ENCODE peak calls at places on chromosomes 16 and 17, in five cellular contexts. F is tibial artery, J is cardiac muscle cell, S is psoas muscle, M is Peyer's patch. D is an unnamed sample. For H3K27me3, the result is how much of the 10 kb centered on the place peaks cover.

GRCh38 chr16:52446076-52446475 is 100.9 kb downstream of the TOX3 start:
- DNase-seq in F (no peak), J (peak), S (no peak), M (no peak), D (peak)

GRCh38 chr16:11669380-11670146 is 1.3 kb downstream of the SNN start:
- DNase-seq in F (peak), J (no peak), S (peak), M (peak), D (peak)

GRCh38 chr17:37299257-37299985 is 76.4 kb upstream of the C17orf78 start:
- DNase-seq in F (no peak), J (peak), S (no peak), M (no peak), D (peak)

GRCh38 chr17:1002771-1003555 is 6.0 kb downstream of the TIMM22 start:
- DNase-seq in F (no peak), J (peak), S (peak), M (no peak), D (no peak)

GRCh38 chr17:50630524-50631194 is 4.0 kb upstream of the ABCC3 start:
- DNase-seq in F (no peak), J (peak), S (peak), M (peak), D (peak)

GRCh38 chr16:49455181-49455990 is 81.8 kb downstream of the C16orf78 start:
- DNase-seq in F (peak), J (no peak), S (peak), M (no peak), D (no peak)

GRCh38 chr16:53071748-53072301 is 17.0 kb downstream of the CHD9 start:
- DNase-seq in F (peak), J (peak), S (peak), M (peak), D (no peak)

GRCh38 chr17:348692-349425 is 3.7 kb downstream of the RPH3AL start:
- DNase-seq in F (no peak), J (no peak), S (peak), M (no peak), D (no peak)

GRCh38 chr16:84360170-84360569 is 8.2 kb upstream of the ATP2C2 start:
- DNase-seq in F (no peak), J (no peak), S (no peak), M (no peak), D (no peak)

GRCh38 chr17:48645639-48646182 is 19.6 kb upstream of the HOXB9 start:
- DNase-seq in F (no peak), J (no peak), S (no peak), M (no peak), D (no peak)
- H3K27me3 ChIP-seq in F (half or more), J (half or more), S (half or more), M (under half), D (half or more)

GRCh38 chr16:3879887-3880564 is 487 bp downstream of the CREBBP start:
- DNase-seq in F (peak), J (peak), S (peak), M (peak), D (peak)

GRCh38 chr16:3882531-3882930 is 2.0 kb upstream of the CREBBP start:
- DNase-seq in F (no peak), J (no peak), S (no peak), M (no peak), D (no peak)

GRCh38 chr16:3880623-3881498 is at the start of gene CREBBP:
- DNase-seq in F (peak), J (peak), S (peak), M (peak), D (peak)

GRCh38 chr16:3879258-3879886 is 1.1 kb downstream of the CREBBP start:
- DNase-seq in F (peak), J (no peak), S (peak), M (no peak), D (no peak)

DNA sequence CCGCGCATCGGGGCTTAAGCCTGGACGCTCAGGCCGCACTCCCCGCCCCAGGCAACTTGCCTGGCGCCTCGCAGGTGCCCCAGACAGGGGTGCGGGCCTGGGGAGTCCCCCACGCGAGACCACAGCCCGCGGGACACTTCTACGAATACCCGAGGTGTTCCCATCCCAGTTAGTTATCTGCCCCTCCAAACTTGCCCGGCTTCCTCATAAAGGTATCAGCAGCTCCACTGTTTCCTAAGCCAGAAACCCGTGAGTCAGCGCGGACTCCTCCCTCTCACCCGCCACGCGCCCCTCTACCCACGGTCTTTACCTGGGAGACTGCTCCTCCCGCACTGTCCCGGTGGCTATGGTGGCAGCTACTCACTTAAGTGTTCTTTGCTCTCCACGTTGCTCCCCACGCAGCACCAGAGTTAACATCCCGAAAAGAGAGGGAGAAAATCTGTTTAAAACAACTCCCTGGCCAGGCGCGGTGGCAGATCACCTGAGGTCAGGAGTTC is 1.0 kb upstream of the CREBBP start:
- DNase-seq in F (peak), J (no peak), S (no peak), M (no peak), D (no peak)
- H3K4me3 ChIP-seq in F (peak), J (peak), S (peak), M (peak), D (peak)

DNA sequence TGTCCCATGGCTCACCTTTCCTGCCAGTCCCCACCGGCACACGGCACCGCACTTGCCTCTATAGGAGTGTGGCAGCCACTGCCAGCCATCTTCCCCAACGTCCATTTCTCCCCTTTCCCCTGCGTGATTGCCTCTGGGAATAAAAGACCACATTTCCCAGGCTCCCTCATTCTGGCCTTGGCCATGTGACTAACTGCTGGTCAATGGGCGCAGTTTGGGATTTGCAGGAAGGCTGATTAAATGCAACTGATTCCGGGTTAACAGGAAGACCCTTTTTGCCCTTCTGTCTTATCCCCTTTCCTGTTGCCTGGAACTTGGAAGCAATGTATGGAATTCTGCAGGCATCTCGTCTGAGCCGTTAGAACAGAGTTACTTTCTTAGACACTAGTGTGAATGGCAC is 3.0 kb downstream of the BTBD17 start:
- DNase-seq in F (no peak), J (no peak), S (no peak), M (no peak), D (no peak)
- H3K27me3 ChIP-seq in F (half or more), J (half or more), S (half or more), M (under half), D (under half)

GRCh38 chr17:9158545-9159452 is 137.5 kb downstream of the NTN1 start:
- DNase-seq in F (no peak), J (no peak), S (no peak), M (no peak), D (no peak)

GRCh38 chr17:9166678-9167077 is 145.4 kb downstream of the NTN1 start:
- DNase-seq in F (no peak), J (no peak), S (no peak), M (no peak), D (no peak)

GRCh38 chr17:9162275-9162985 is 141.1 kb downstream of the NTN1 start:
- DNase-seq in F (peak), J (no peak), S (no peak), M (no peak), D (peak)
- H3K4me3 ChIP-seq in F (peak), J (no peak), S (no peak), M (no peak), D (peak)

GRCh38 chr17:74922172-74922571 is 883 bp downstream of the USH1G start:
- DNase-seq in F (no peak), J (no peak), S (no peak), M (no peak), D (no peak)

GRCh38 chr17:74924250-74924948 is at the start of gene OTOP2:
- DNase-seq in F (peak), J (no peak), S (no peak), M (no peak), D (peak)

GRCh38 chr17:74921769-74922168 is 1.3 kb downstream of the USH1G start:
- DNase-seq in F (no peak), J (no peak), S (no peak), M (no peak), D (no peak)

GRCh38 chr17:74923538-74924249 is 379 bp upstream of the OTOP2 start:
- DNase-seq in F (no peak), J (peak), S (peak), M (peak), D (peak)

GRCh38 chr17:74922694-74923537 is at the start of gene USH1G:
- DNase-seq in F (no peak), J (peak), S (no peak), M (no peak), D (peak)
- H3K27me3 ChIP-seq in F (half or more), J (half or more), S (half or more), M (under half), D (half or more)

GRCh38 chr16:31185339-31185738 is 5.4 kb downstream of the FUS start:
- DNase-seq in F (no peak), J (no peak), S (no peak), M (no peak), D (no peak)

GRCh38 chr16:31186176-31186575 is 6.2 kb downstream of the FUS start:
- DNase-seq in F (no peak), J (no peak), S (no peak), M (no peak), D (no peak)

GRCh38 chr16:31186930-31187807 is 7.2 kb downstream of the FUS start:
- DNase-seq in F (no peak), J (no peak), S (no peak), M (no peak), D (no peak)

GRCh38 chr16:31183432-31184428 is 3.8 kb downstream of the FUS start:
- DNase-seq in F (no peak), J (no peak), S (no peak), M (no peak), D (no peak)

DNA sequence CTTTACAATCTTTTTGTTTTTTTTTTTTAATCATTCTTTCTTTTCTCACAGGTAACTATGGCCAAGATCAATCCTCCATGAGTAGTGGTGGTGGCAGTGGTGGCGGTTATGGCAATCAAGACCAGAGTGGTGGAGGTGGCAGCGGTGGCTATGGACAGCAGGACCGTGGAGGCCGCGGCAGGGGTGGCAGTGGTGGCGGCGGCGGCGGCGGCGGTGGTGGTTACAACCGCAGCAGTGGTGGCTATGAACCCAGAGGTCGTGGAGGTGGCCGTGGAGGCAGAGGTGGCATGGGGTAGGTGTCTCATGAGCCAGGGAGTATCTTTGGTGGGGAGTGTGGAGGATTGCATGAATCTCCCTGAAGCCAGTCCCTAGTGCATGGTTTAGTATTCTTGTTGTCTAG is 4.9 kb downstream of the FUS start:
- DNase-seq in F (no peak), J (no peak), S (no peak), M (no peak), D (no peak)
- H3K4me3 ChIP-seq in F (no peak), J (no peak), S (no peak), M (no peak), D (no peak)

GRCh38 chr17:74860999-74861553 is 1.4 kb upstream of the GRIN2C start:
- DNase-seq in F (no peak), J (no peak), S (no peak), M (no peak), D (peak)

GRCh38 chr17:74862108-74862901 is 2.6 kb upstream of the GRIN2C start:
- DNase-seq in F (peak), J (peak), S (peak), M (peak), D (peak)

GRCh38 chr17:74862919-74863318 is 3.2 kb upstream of the GRIN2C start:
- DNase-seq in F (no peak), J (no peak), S (no peak), M (no peak), D (peak)

GRCh38 chr17:74860229-74860998 is 729 bp upstream of the GRIN2C start:
- DNase-seq in F (no peak), J (no peak), S (no peak), M (no peak), D (peak)

GRCh38 chr17:74861554-74862107 is 1.9 kb upstream of the GRIN2C start:
- DNase-seq in F (no peak), J (no peak), S (no peak), M (no peak), D (peak)
- H3K27me3 ChIP-seq in F (half or more), J (half or more), S (under half), M (under half), D (half or more)

GRCh38 chr17:73091770-73092517 is 544 bp downstream of the SLC39A11 start:
- DNase-seq in F (no peak), J (peak), S (no peak), M (no peak), D (no peak)

GRCh38 chr17:73092518-73093135 is at the start of gene SLC39A11:
- DNase-seq in F (peak), J (peak), S (peak), M (peak), D (peak)

GRCh38 chr17:73091410-73091769 is 1.1 kb downstream of the SLC39A11 start:
- DNase-seq in F (no peak), J (no peak), S (no peak), M (no peak), D (no peak)

GRCh38 chr17:73090396-73091202 is 1.9 kb downstream of the SLC39A11 start:
- DNase-seq in F (no peak), J (no peak), S (no peak), M (no peak), D (no peak)

GRCh38 chr17:73093286-73093685 is 798 bp upstream of the SLC39A11 start:
- DNase-seq in F (no peak), J (no peak), S (no peak), M (no peak), D (no peak)
- H3K4me3 ChIP-seq in F (no peak), J (no peak), S (peak), M (no peak), D (no peak)

D was measured in H7.